ENCODE peak calls at places on chromosome 20, in nine cellular contexts. Z, U, R, G, M, B, C, T and I are unnamed samples.

GRCh38 chr20:2358006-2358405 is 22.7 kb upstream of the TGM6 start:
- DNase-seq in Z (no peak), U (no peak), R (no peak), G (no peak), M (no peak), B (no peak), C (no peak), T (no peak), I (peak; percentile 65)

GRCh38 chr20:1800777-1801176 is 94.4 kb upstream of the SIRPA start:
- DNase-seq in Z (no peak), U (no peak), R (no peak), G (no peak), M (no peak), B (no peak), C (peak; percentile 67), T (no peak), I (peak; percentile 50)

GRCh38 chr20:18055261-18055660 is 2.5 kb downstream of the OVOL2 start:
- DNase-seq in Z (no peak), U (no peak), R (no peak), G (no peak), M (no peak), B (no peak), C (no peak), T (no peak), I (no peak)

GRCh38 chr20:20664795-20665194 is 47.6 kb downstream of the RALGAPA2 start:
- DNase-seq in Z (peak; percentile 27), U (no peak), R (no peak), G (no peak), M (no peak), B (no peak), C (peak; percentile 70), T (no peak), I (peak; percentile 49)

GRCh38 chr20:39910536-39910935 is 778.5 kb downstream of the MAFB start:
- DNase-seq in Z (peak; percentile 59), U (peak; percentile 63), R (no peak), G (peak; percentile 33), M (peak; percentile 11), B (no peak), C (no peak), T (no peak), I (no peak)

GRCh38 chr20:48647873-48648272 is 179.9 kb downstream of the PREX1 start:
- DNase-seq in Z (no peak), U (no peak), R (no peak), G (no peak), M (no peak), B (no peak), C (no peak), T (no peak), I (no peak)

GRCh38 chr20:24102290-24102689 is 113.7 kb upstream of the GGTLC1 start:
- DNase-seq in Z (no peak), U (no peak), R (no peak), G (no peak), M (no peak), B (no peak), C (peak; percentile 51), T (no peak), I (peak; percentile 51)

GRCh38 chr20:17611540-17612286 is 41.8 kb downstream of the DSTN start:
- DNase-seq in Z (peak; percentile 61), U (peak; percentile 63), R (peak; percentile 72), G (no peak), M (no peak), B (peak; percentile 71), C (no peak), T (no peak), I (peak; percentile 63)

DNA sequence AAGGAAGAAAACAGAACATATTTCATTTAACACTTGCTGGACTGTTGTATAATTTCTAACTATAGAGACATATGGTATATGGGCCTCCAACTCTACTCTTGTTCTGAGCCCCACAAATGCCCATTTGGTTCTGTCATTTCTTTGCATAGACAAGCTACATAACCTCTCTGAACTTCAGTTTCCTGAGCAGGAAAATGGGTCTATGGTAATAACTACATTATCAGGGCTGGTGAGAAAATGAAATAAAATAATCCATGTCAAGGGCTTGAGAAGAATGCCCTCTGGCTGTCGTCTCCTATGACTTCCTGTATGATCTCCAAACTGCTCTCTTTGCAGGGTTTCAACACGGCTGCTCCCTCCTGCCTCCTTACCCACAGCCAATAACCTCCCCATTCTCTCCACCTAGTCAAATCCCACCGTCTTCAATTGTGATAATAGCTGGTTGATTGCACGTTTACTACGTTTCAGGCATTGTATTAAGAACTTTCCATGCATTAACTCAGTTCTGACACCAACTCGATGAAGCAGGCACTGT is 12.0 kb downstream of the ZCCHC3 start:
- DNase-seq in Z (no peak), U (no peak), R (no peak), G (no peak), M (no peak), B (no peak), C (no peak), T (no peak), I (no peak)
- TF ChIP-seq CTCF in Z (no peak), U (no peak), R (no peak), G (no peak), M (no peak), B (no peak), C (peak; percentile 18), T (no peak), I (no peak)

GRCh38 chr20:4726710-4727391 is 5.1 kb downstream of the PRND start:
- DNase-seq in Z (no peak), U (peak; percentile 59), R (no peak), G (no peak), M (no peak), B (no peak), C (peak; percentile 49), T (no peak), I (peak; percentile 58)

GRCh38 chr20:4725263-4725550 is 3.5 kb downstream of the PRND start:
- DNase-seq in Z (no peak), U (no peak), R (no peak), G (no peak), M (no peak), B (no peak), C (no peak), T (no peak), I (no peak)

GRCh38 chr20:4730782-4731181 is 9.1 kb downstream of the PRND start:
- DNase-seq in Z (no peak), U (no peak), R (no peak), G (no peak), M (no peak), B (no peak), C (peak; percentile 41), T (no peak), I (no peak)

GRCh38 chr20:4729265-4729664 is 7.6 kb downstream of the PRND start:
- DNase-seq in Z (no peak), U (no peak), R (no peak), G (no peak), M (no peak), B (no peak), C (no peak), T (no peak), I (no peak)

DNA sequence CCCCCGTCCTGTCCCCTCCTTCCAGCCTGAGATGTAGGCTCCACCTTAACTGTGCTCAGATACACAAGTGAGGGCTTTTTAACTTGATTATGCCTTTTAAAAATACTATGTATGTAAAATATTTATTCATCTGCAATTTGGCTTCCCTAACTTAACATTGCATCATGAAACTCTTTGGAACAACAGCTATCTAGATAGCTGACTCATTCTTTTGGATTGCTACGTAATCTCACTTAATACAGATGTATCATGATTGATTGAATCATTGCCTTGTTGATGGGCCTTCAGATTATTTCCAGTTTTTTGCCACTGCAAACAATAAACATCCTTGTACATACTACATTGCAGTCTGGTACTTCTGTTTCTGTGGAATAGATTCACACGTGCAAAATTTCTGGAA is 6.4 kb downstream of the PRND start:
- DNase-seq in Z (no peak), U (no peak), R (no peak), G (no peak), M (no peak), B (no peak), C (no peak), T (no peak), I (peak; percentile 74)
- H3K27me3 ChIP-seq in Z (no peaks in the 10 kb centered on the region), U (no peaks in the 10 kb centered on the region), R (no peaks in the 10 kb centered on the region), G (no peaks in the 10 kb centered on the region), M (no peaks in the 10 kb centered on the region), B (no peaks in the 10 kb centered on the region), C (no peaks in the 10 kb centered on the region), T (no peaks in the 10 kb centered on the region), I (no peaks in the 10 kb centered on the region)

GRCh38 chr20:62339647-62340062 is 27.5 kb downstream of the LAMA5 start:
- DNase-seq in Z (no peak), U (no peak), R (no peak), G (no peak), M (no peak), B (no peak), C (no peak), T (no peak), I (peak; percentile 38)

GRCh38 chr20:62337558-62338293 is 29.4 kb downstream of the LAMA5 start:
- DNase-seq in Z (no peak), U (no peak), R (no peak), G (no peak), M (no peak), B (no peak), C (no peak), T (no peak), I (no peak)

GRCh38 chr20:62336775-62337557 is 30.1 kb downstream of the LAMA5 start:
- DNase-seq in Z (no peak), U (no peak), R (no peak), G (no peak), M (no peak), B (no peak), C (no peak), T (no peak), I (no peak)

GRCh38 chr20:62336329-62336728 is 30.8 kb downstream of the LAMA5 start:
- DNase-seq in Z (no peak), U (no peak), R (no peak), G (no peak), M (no peak), B (no peak), C (no peak), T (no peak), I (no peak)

DNA sequence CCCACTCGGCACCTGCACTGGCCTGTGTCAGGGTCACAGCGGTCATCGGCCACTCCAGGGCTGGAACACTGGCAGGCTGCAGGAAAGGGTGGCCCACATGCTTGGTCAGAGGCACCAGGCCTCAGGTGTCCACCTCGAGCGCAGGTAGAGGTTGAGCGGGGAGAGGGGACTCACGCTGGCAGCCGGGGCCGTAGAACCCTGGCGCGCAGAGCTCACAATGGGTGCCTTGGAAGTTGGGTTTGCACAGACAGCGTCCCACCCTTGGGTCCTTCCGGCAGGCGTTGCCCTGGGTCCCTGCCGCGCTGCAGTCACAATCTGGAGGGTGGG is 28.9 kb downstream of the LAMA5 start:
- DNase-seq in Z (no peak), U (no peak), R (no peak), G (no peak), M (no peak), B (no peak), C (no peak), T (no peak), I (no peak)
- H3K4me3 ChIP-seq in Z (no peak overlapping the region), U (no peak overlapping the region), R (no peak overlapping the region), G (no peak overlapping the region), M (no peak overlapping the region), B (no peak overlapping the region), C (no peak overlapping the region), T (no peak overlapping the region), I (no peak overlapping the region)

GRCh38 chr20:32236819-32237218 is 29.1 kb downstream of the POFUT1 start:
- DNase-seq in Z (no peak), U (no peak), R (no peak), G (no peak), M (no peak), B (no peak), C (no peak), T (no peak), I (no peak)

GRCh38 chr20:32238483-32239425 is 31.1 kb downstream of the POFUT1 start:
- DNase-seq in Z (no peak), U (no peak), R (no peak), G (no peak), M (no peak), B (no peak), C (no peak), T (no peak), I (no peak)

GRCh38 chr20:32241807-32242206 is 34.1 kb downstream of the POFUT1 start:
- DNase-seq in Z (no peak), U (no peak), R (no peak), G (no peak), M (no peak), B (no peak), C (no peak), T (no peak), I (no peak)

GRCh38 chr20:32237419-32237818 is 29.7 kb downstream of the POFUT1 start:
- DNase-seq in Z (no peak), U (no peak), R (no peak), G (no peak), M (no peak), B (no peak), C (no peak), T (no peak), I (no peak)

GRCh38 chr20:32240220-32240619 is 32.5 kb downstream of the POFUT1 start:
- DNase-seq in Z (peak; percentile 6), U (no peak), R (no peak), G (no peak), M (no peak), B (no peak), C (no peak), T (no peak), I (no peak)
- TF ChIP-seq CTCF in Z (no peak), U (no peak), R (no peak), G (no peak), M (no peak), B (no peak), C (no peak), T (no peak), I (no peak)